ENCODE peak calls at places on chromosome 13, in six cellular contexts. C, Y, D, Z, S and G are unnamed samples.

GRCh38 chr13:20241593-20241992 is 9.5 kb upstream of the GJB6 start:
- DNase-seq in C (no peak), Y (no peak), D (no peak), Z (no peak), S (no peak), G (no peak)

GRCh38 chr13:43546260-43546659 is 240.5 kb downstream of the ENOX1 start:
- DNase-seq in C (no peak), Y (no peak), D (no peak), Z (no peak), S (no peak), G (no peak)

GRCh38 chr13:24995225-24995804 is 100.6 kb upstream of the PABPC3 start:
- DNase-seq in C (peak; percentile 52), Y (no peak), D (peak; percentile 37), Z (peak; percentile 78), S (peak; percentile 52), G (peak; percentile 63)

GRCh38 chr13:96804186-96804585 is 190.1 kb downstream of the OXGR1 start:
- DNase-seq in C (no peak), Y (no peak), D (no peak), Z (no peak), S (no peak), G (no peak)

GRCh38 chr13:43815204-43815603 is 28.4 kb upstream of the ENOX1 start:
- DNase-seq in C (no peak), Y (no peak), D (peak; percentile 56), Z (no peak), S (no peak), G (no peak)

GRCh38 chr13:110652231-110652730 is 36.9 kb downstream of the NAXD start:
- DNase-seq in C (no peak), Y (no peak), D (no peak), Z (no peak), S (no peak), G (no peak)

GRCh38 chr13:74066937-74067336 is 67.3 kb downstream of the KLF12 start:
- DNase-seq in C (no peak), Y (no peak), D (no peak), Z (no peak), S (no peak), G (no peak)

GRCh38 chr13:32811297-32811800 is 204.9 kb upstream of the KL start:
- DNase-seq in C (no peak), Y (no peak), D (no peak), Z (no peak), S (peak; percentile 40), G (no peak)

GRCh38 chr13:40306817-40307216 is 359.6 kb downstream of the FOXO1 start:
- DNase-seq in C (no peak), Y (no peak), D (no peak), Z (no peak), S (no peak), G (no peak)

GRCh38 chr13:73421310-73421912 is 362.6 kb downstream of the KLF5 start:
- DNase-seq in C (peak; percentile 88), Y (no peak), D (no peak), Z (no peak), S (no peak), G (no peak)

GRCh38 chr13:41075034-41075433 is 13.7 kb downstream of the WBP4 start:
- DNase-seq in C (no peak), Y (no peak), D (peak; percentile 13), Z (no peak), S (no peak), G (no peak)

GRCh38 chr13:53788286-53788685 is 759.7 kb downstream of the OLFM4 start:
- DNase-seq in C (no peak), Y (no peak), D (no peak), Z (no peak), S (no peak), G (no peak)